ENCODE peak calls at places on chromosomes 3 and 15, in ten cellular contexts. One of them, this sample, is unnamed.

GRCh38 chr3:160134964-160135363 is 90.3 kb upstream of the C3orf80 start:
- DNase-seq in KG1: peak
- DNase-seq in activated naive CD4-positive, alpha-beta T cell treated with Interleukin-2 at 50 U/mL for 16 hours: no peak
- DNase-seq in heart right ventricle: no peak
- DNase-seq in nucleus accumbens: no peak
- DNase-seq in right cardiac atrium: no peak
- DNase-seq in stimulated activated CD4-positive, alpha-beta T cell treated with anti-CD3 and anti-CD28 coated beads, Interleukin-1b, Interleukin-23, amount 100 ng/mL, for 48 hours: no peak
- DNase-seq in NCI-H2081: no peak
- DNase-seq in activated T-cell treated with anti-CD3 and anti-CD28 coated beads, Interleukin-2, amount 50 U/mL, for 24 hours: no peak
- DNase-seq in GM12865: no peak
- DNase-seq in this sample: no peak

GRCh38 chr3:138684411-138684810 is 75.8 kb downstream of the FAIM start:
- DNase-seq in heart right ventricle: no peak
- DNase-seq in right cardiac atrium: no peak
- DNase-seq in NCI-H2081: no peak
- DNase-seq in KG1: no peak
- DNase-seq in GM12865: no peak
- DNase-seq in activated naive CD4-positive, alpha-beta T cell treated with Interleukin-2 at 50 U/mL for 16 hours: no peak
- DNase-seq in nucleus accumbens: no peak
- DNase-seq in activated T-cell treated with anti-CD3 and anti-CD28 coated beads, Interleukin-2, amount 50 U/mL, for 24 hours: no peak
- DNase-seq in stimulated activated CD4-positive, alpha-beta T cell treated with anti-CD3 and anti-CD28 coated beads, Interleukin-1b, Interleukin-23, amount 100 ng/mL, for 48 hours: no peak
- DNase-seq in this sample: no peak

GRCh38 chr15:52481915-52482314 is 46.8 kb downstream of the MYO5A start:
- DNase-seq in NCI-H2081: no peak
- DNase-seq in stimulated activated CD4-positive, alpha-beta T cell treated with anti-CD3 and anti-CD28 coated beads, Interleukin-1b, Interleukin-23, amount 100 ng/mL, for 48 hours: peak
- DNase-seq in activated T-cell treated with anti-CD3 and anti-CD28 coated beads, Interleukin-2, amount 50 U/mL, for 24 hours: no peak
- DNase-seq in right cardiac atrium: no peak
- DNase-seq in KG1: peak
- DNase-seq in nucleus accumbens: no peak
- DNase-seq in GM12865: peak
- DNase-seq in heart right ventricle: no peak
- DNase-seq in activated naive CD4-positive, alpha-beta T cell treated with Interleukin-2 at 50 U/mL for 16 hours: peak
- DNase-seq in this sample: peak

GRCh38 chr3:16132190-16132589 is 42.3 kb upstream of the GALNT15 start:
- DNase-seq in heart right ventricle: no peak
- DNase-seq in activated naive CD4-positive, alpha-beta T cell treated with Interleukin-2 at 50 U/mL for 16 hours: no peak
- DNase-seq in nucleus accumbens: no peak
- DNase-seq in activated T-cell treated with anti-CD3 and anti-CD28 coated beads, Interleukin-2, amount 50 U/mL, for 24 hours: no peak
- DNase-seq in right cardiac atrium: no peak
- DNase-seq in stimulated activated CD4-positive, alpha-beta T cell treated with anti-CD3 and anti-CD28 coated beads, Interleukin-1b, Interleukin-23, amount 100 ng/mL, for 48 hours: no peak
- DNase-seq in NCI-H2081: no peak
- DNase-seq in GM12865: no peak
- DNase-seq in KG1: no peak
- DNase-seq in this sample: no peak

GRCh38 chr3:123384256-123384655 is 64.6 kb downstream of the ADCY5 start:
- DNase-seq in activated naive CD4-positive, alpha-beta T cell treated with Interleukin-2 at 50 U/mL for 16 hours: no peak
- DNase-seq in KG1: no peak
- DNase-seq in GM12865: no peak
- DNase-seq in heart right ventricle: no peak
- DNase-seq in activated T-cell treated with anti-CD3 and anti-CD28 coated beads, Interleukin-2, amount 50 U/mL, for 24 hours: no peak
- DNase-seq in NCI-H2081: no peak
- DNase-seq in right cardiac atrium: no peak
- DNase-seq in stimulated activated CD4-positive, alpha-beta T cell treated with anti-CD3 and anti-CD28 coated beads, Interleukin-1b, Interleukin-23, amount 100 ng/mL, for 48 hours: no peak
- DNase-seq in nucleus accumbens: no peak
- DNase-seq in this sample: no peak

GRCh38 chr3:151044706-151045105 is 40.8 kb upstream of the MED12L start:
- DNase-seq in KG1: no peak
- DNase-seq in stimulated activated CD4-positive, alpha-beta T cell treated with anti-CD3 and anti-CD28 coated beads, Interleukin-1b, Interleukin-23, amount 100 ng/mL, for 48 hours: no peak
- DNase-seq in nucleus accumbens: no peak
- DNase-seq in GM12865: no peak
- DNase-seq in right cardiac atrium: no peak
- DNase-seq in NCI-H2081: no peak
- DNase-seq in activated T-cell treated with anti-CD3 and anti-CD28 coated beads, Interleukin-2, amount 50 U/mL, for 24 hours: no peak
- DNase-seq in activated naive CD4-positive, alpha-beta T cell treated with Interleukin-2 at 50 U/mL for 16 hours: no peak
- DNase-seq in heart right ventricle: no peak
- DNase-seq in this sample: no peak

GRCh38 chr3:197523551-197523950 is 32.2 kb downstream of the BDH1 start:
- DNase-seq in activated T-cell treated with anti-CD3 and anti-CD28 coated beads, Interleukin-2, amount 50 U/mL, for 24 hours: no peak
- DNase-seq in GM12865: no peak
- DNase-seq in heart right ventricle: no peak
- DNase-seq in stimulated activated CD4-positive, alpha-beta T cell treated with anti-CD3 and anti-CD28 coated beads, Interleukin-1b, Interleukin-23, amount 100 ng/mL, for 48 hours: no peak
- DNase-seq in nucleus accumbens: no peak
- DNase-seq in NCI-H2081: no peak
- DNase-seq in right cardiac atrium: no peak
- DNase-seq in activated naive CD4-positive, alpha-beta T cell treated with Interleukin-2 at 50 U/mL for 16 hours: no peak
- DNase-seq in KG1: no peak
- DNase-seq in this sample: no peak

GRCh38 chr3:11244131-11244677 is 28.0 kb upstream of the ATG7 start:
- DNase-seq in activated T-cell treated with anti-CD3 and anti-CD28 coated beads, Interleukin-2, amount 50 U/mL, for 24 hours: no peak
- DNase-seq in GM12865: no peak
- DNase-seq in NCI-H2081: no peak
- DNase-seq in stimulated activated CD4-positive, alpha-beta T cell treated with anti-CD3 and anti-CD28 coated beads, Interleukin-1b, Interleukin-23, amount 100 ng/mL, for 48 hours: no peak
- DNase-seq in activated naive CD4-positive, alpha-beta T cell treated with Interleukin-2 at 50 U/mL for 16 hours: no peak
- DNase-seq in right cardiac atrium: no peak
- DNase-seq in nucleus accumbens: no peak
- DNase-seq in KG1: no peak
- DNase-seq in heart right ventricle: no peak
- DNase-seq in this sample: no peak

GRCh38 chr3:57046120-57046519 is 14.3 kb upstream of the SPATA12 start:
- DNase-seq in KG1: no peak
- DNase-seq in activated T-cell treated with anti-CD3 and anti-CD28 coated beads, Interleukin-2, amount 50 U/mL, for 24 hours: no peak
- DNase-seq in right cardiac atrium: no peak
- DNase-seq in GM12865: no peak
- DNase-seq in heart right ventricle: no peak
- DNase-seq in nucleus accumbens: no peak
- DNase-seq in NCI-H2081: no peak
- DNase-seq in stimulated activated CD4-positive, alpha-beta T cell treated with anti-CD3 and anti-CD28 coated beads, Interleukin-1b, Interleukin-23, amount 100 ng/mL, for 48 hours: no peak
- DNase-seq in activated naive CD4-positive, alpha-beta T cell treated with Interleukin-2 at 50 U/mL for 16 hours: no peak
- DNase-seq in this sample: no peak

GRCh38 chr3:136353461-136353860 is 103.3 kb downstream of the PCCB start:
- DNase-seq in activated naive CD4-positive, alpha-beta T cell treated with Interleukin-2 at 50 U/mL for 16 hours: no peak
- DNase-seq in stimulated activated CD4-positive, alpha-beta T cell treated with anti-CD3 and anti-CD28 coated beads, Interleukin-1b, Interleukin-23, amount 100 ng/mL, for 48 hours: no peak
- DNase-seq in GM12865: peak
- DNase-seq in heart right ventricle: no peak
- DNase-seq in right cardiac atrium: no peak
- DNase-seq in activated T-cell treated with anti-CD3 and anti-CD28 coated beads, Interleukin-2, amount 50 U/mL, for 24 hours: no peak
- DNase-seq in NCI-H2081: no peak
- DNase-seq in KG1: no peak
- DNase-seq in nucleus accumbens: no peak
- DNase-seq in this sample: no peak

GRCh38 chr3:25455316-25456232 is 27.5 kb downstream of the RARB start:
- DNase-seq in activated T-cell treated with anti-CD3 and anti-CD28 coated beads, Interleukin-2, amount 50 U/mL, for 24 hours: no peak
- DNase-seq in activated naive CD4-positive, alpha-beta T cell treated with Interleukin-2 at 50 U/mL for 16 hours: no peak
- DNase-seq in KG1: no peak
- DNase-seq in right cardiac atrium: peak
- DNase-seq in heart right ventricle: no peak
- DNase-seq in stimulated activated CD4-positive, alpha-beta T cell treated with anti-CD3 and anti-CD28 coated beads, Interleukin-1b, Interleukin-23, amount 100 ng/mL, for 48 hours: no peak
- DNase-seq in nucleus accumbens: peak
- DNase-seq in NCI-H2081: no peak
- DNase-seq in GM12865: no peak
- DNase-seq in this sample: no peak

GRCh38 chr3:196159952-196160804 is 51.0 kb downstream of the ZDHHC19 start:
- DNase-seq in right cardiac atrium: no peak
- DNase-seq in NCI-H2081: no peak
- DNase-seq in KG1: peak
- DNase-seq in activated naive CD4-positive, alpha-beta T cell treated with Interleukin-2 at 50 U/mL for 16 hours: no peak
- DNase-seq in stimulated activated CD4-positive, alpha-beta T cell treated with anti-CD3 and anti-CD28 coated beads, Interleukin-1b, Interleukin-23, amount 100 ng/mL, for 48 hours: peak
- DNase-seq in activated T-cell treated with anti-CD3 and anti-CD28 coated beads, Interleukin-2, amount 50 U/mL, for 24 hours: peak
- DNase-seq in nucleus accumbens: no peak
- DNase-seq in GM12865: peak
- DNase-seq in heart right ventricle: no peak
- DNase-seq in this sample: no peak

GRCh38 chr15:65869954-65870871 is 922 bp downstream of the RAB11A start:
- DNase-seq in GM12865: peak
- DNase-seq in activated T-cell treated with anti-CD3 and anti-CD28 coated beads, Interleukin-2, amount 50 U/mL, for 24 hours: peak
- DNase-seq in stimulated activated CD4-positive, alpha-beta T cell treated with anti-CD3 and anti-CD28 coated beads, Interleukin-1b, Interleukin-23, amount 100 ng/mL, for 48 hours: peak
- DNase-seq in heart right ventricle: peak
- DNase-seq in activated naive CD4-positive, alpha-beta T cell treated with Interleukin-2 at 50 U/mL for 16 hours: peak
- DNase-seq in nucleus accumbens: peak
- DNase-seq in NCI-H2081: peak
- DNase-seq in right cardiac atrium: peak
- DNase-seq in KG1: peak
- DNase-seq in this sample: no peak

This sample was measured in HCT116.